ENCODE peak calls at places on chromosomes 3 and 15, in four cellular contexts. M is A549, Z is K562, U is HepG2. S is an unnamed sample.

GRCh38 chr3:101638262-101638745 is 38.6 kb downstream of the ZBTB11 start:
- DNase-seq in M (no peak), Z (peak), U (peak), S (peak)

GRCh38 chr15:42273900-42274692 is 863 bp upstream of the TMEM87A start:
- DNase-seq in M (peak), Z (peak), U (peak), S (peak)

GRCh38 chr3:184241447-184242296 is 7.1 kb downstream of the ALG3 start:
- DNase-seq in M (peak), Z (peak), U (peak), S (peak)

GRCh38 chr15:97224191-97224641 is 736.3 kb upstream of the ARRDC4 start:
- DNase-seq in M (no peak), Z (no peak), U (no peak), S (no peak)

GRCh38 chr3:17811633-17812032 is 69.2 kb upstream of the TBC1D5 start:
- DNase-seq in M (no peak), Z (no peak), U (no peak), S (no peak)

GRCh38 chr15:78130466-78131294 is 565 bp downstream of the CIB2 start:
- DNase-seq in M (peak), Z (peak), U (no peak), S (peak)

GRCh38 chr3:25592510-25592968 is 72.2 kb downstream of the TOP2B start:
- DNase-seq in M (peak), Z (peak), U (peak), S (peak)

GRCh38 chr3:64295594-64295993 is 70.3 kb upstream of the PRICKLE2 start:
- DNase-seq in M (peak), Z (no peak), U (no peak), S (no peak)

GRCh38 chr15:40229956-40230355 is 8.9 kb upstream of the PAK6 start:
- DNase-seq in M (no peak), Z (no peak), U (no peak), S (no peak)

GRCh38 chr3:160210799-160211221 is 14.4 kb upstream of the C3orf80 start:
- DNase-seq in M (peak), Z (peak), U (peak), S (no peak)

GRCh38 chr3:28916713-28917499 is 364.0 kb upstream of the RBMS3 start:
- DNase-seq in M (peak), Z (no peak), U (no peak), S (peak)

GRCh38 chr3:173892547-173892946 is 495.0 kb downstream of the NLGN1 start:
- DNase-seq in M (no peak), Z (no peak), U (no peak), S (no peak)

GRCh38 chr15:34647569-34648334 is 64.3 kb upstream of the GOLGA8B start:
- DNase-seq in M (no peak), Z (peak), U (no peak), S (no peak)

GRCh38 chr3:114651555-114651954 is 357.7 kb downstream of the TIGIT start:
- DNase-seq in M (no peak), Z (no peak), U (no peak), S (no peak)

GRCh38 chr15:79265987-79266579 is 16.4 kb upstream of the ANKRD34C start:
- DNase-seq in M (no peak), Z (no peak), U (no peak), S (no peak)

GRCh38 chr15:98800437-98801233 is 152.3 kb downstream of the IGF1R start:
- DNase-seq in M (peak), Z (no peak), U (peak), S (peak)

GRCh38 chr3:159804726-159805410 is 183.8 kb upstream of the IL12A start:
- DNase-seq in M (peak), Z (peak), U (peak), S (peak)

DNA sequence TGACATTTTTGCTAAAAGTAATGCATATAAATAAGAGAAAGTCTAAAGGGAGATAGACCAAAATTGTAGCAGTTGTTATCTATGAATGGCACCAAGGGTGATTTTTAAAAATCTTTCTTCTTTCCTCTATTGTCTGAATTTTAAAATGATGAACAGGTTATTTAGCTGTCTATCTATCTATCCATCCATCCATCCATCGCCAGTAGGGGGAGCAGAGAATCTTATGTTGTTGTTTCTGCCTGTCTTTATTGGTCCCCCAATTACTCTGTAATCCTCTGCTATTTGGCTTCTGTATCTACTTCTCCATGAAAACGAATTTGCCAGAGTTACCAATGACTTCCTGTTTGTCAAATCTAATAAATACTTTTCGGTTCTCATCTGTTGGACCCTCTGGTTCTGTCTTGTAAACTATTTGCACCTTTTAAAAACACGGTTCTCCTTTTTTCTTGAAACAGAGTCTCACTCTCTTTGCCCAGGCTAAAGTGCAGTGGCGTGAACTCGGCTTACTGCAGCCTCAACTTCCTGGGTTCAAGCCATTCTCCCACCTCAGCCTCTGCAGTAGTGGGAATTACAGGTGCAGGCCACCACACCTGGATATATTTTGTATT is 86.0 kb downstream of the ECT2 start:
- DNase-seq in M (peak), Z (peak), U (peak), S (peak)
- TF ChIP-seq HMGXB4 in M (no peak), Z (no peak), U (no peak), S (no peak)

DNA sequence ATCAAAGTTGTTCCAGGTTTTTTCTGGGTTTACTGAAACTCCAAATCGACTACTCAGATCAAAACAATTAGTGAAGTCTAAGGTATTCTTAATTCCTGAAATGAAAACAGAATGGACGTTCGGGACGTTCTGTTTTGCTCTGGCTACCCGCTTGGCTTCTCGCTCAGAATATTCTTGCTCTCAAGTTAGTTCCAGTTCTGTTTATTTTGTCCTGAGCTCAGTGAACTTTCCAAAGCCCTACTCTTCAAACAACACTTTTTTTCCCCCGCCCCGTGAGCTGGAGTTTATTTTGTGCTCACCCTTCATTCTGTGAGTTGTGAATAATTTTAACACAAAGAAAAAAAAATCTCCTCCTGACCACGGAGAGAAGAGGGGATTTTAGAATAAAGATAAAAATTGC is 72.6 kb downstream of the SAMMSON start:
- DNase-seq in M (no peak), Z (no peak), U (peak), S (no peak)
- TF ChIP-seq USF2 in M (no peak), Z (no peak), U (no peak), S (no peak)

GRCh38 chr3:165505657-165506056 is 309.5 kb upstream of the SLITRK3 start:
- DNase-seq in M (no peak), Z (no peak), U (no peak), S (no peak)

GRCh38 chr3:165504554-165504953 is 308.4 kb upstream of the SLITRK3 start:
- DNase-seq in M (no peak), Z (no peak), U (no peak), S (no peak)

GRCh38 chr3:165507060-165507459 is 310.9 kb upstream of the SLITRK3 start:
- DNase-seq in M (no peak), Z (no peak), U (no peak), S (no peak)

GRCh38 chr3:165503346-165503745 is 307.2 kb upstream of the SLITRK3 start:
- DNase-seq in M (no peak), Z (no peak), U (no peak), S (no peak)

GRCh38 chr3:165502707-165503106 is 306.5 kb upstream of the SLITRK3 start:
- DNase-seq in M (no peak), Z (no peak), U (no peak), S (no peak)
- TF ChIP-seq HMGXB4 in M (no peak), Z (no peak), U (no peak), S (no peak)

GRCh38 chr3:30353711-30354467 is 252.5 kb upstream of the TGFBR2 start:
- DNase-seq in M (no peak), Z (no peak), U (no peak), S (no peak)

GRCh38 chr3:30354513-30354912 is 251.9 kb upstream of the TGFBR2 start:
- DNase-seq in M (no peak), Z (no peak), U (no peak), S (no peak)

GRCh38 chr3:30354972-30355371 is 251.4 kb upstream of the TGFBR2 start:
- DNase-seq in M (peak), Z (no peak), U (peak), S (no peak)

GRCh38 chr3:30356901-30357753 is 249.3 kb upstream of the TGFBR2 start:
- DNase-seq in M (peak), Z (no peak), U (no peak), S (no peak)

DNA sequence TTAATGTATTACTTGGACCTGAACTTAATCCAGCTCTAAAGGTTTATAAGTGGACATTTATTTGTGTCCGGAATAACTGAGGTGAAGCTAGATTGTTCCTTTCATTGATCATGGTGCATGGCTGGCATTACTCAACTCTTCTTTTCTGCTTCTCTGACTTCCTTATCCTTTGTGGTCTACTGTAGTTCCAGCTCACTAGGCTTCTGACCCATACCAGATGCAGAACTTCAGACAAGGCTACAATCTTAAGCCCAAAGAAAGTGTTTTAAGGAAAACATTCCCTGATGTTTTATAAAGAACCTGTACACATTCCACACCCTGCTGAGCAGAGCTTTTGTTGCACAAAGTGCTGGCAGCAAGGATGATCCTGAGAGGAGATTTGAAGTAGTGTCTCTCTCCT is 250.8 kb upstream of the TGFBR2 start:
- DNase-seq in M (no peak), Z (no peak), U (no peak), S (no peak)
- TF ChIP-seq USF2 in M (no peak), Z (no peak), U (no peak), S (no peak)

GRCh38 chr3:31908391-31909097 is 72.5 kb downstream of the OSBPL10 start:
- DNase-seq in M (peak), Z (no peak), U (peak), S (no peak)
- TF ChIP-seq HMGXB4 in M (no peak), Z (no peak), U (no peak), S (no peak)